ENCODE peak calls at places on chromosomes 16 and 17, in eight cellular contexts. H, O, C, M, U, D, W and G are unnamed samples. For H3K4me1, the result is how much of the 10 kb centered on the place peaks cover.

GRCh38 chr17:80906364-80907259 is 85.0 kb upstream of the CHMP6 start:
- DNase-seq in H (no peak), O (no peak), C (no peak), M (no peak), U (no peak), D (no peak), W (no peak), G (no peak)

GRCh38 chr17:31541559-31541958 is 150.1 kb downstream of the RAB11FIP4 start:
- DNase-seq in H (no peak), O (no peak), C (peak), M (no peak), U (no peak), D (no peak), W (no peak), G (no peak)

GRCh38 chr17:29143894-29144293 is 36.3 kb downstream of the MYO18A start:
- DNase-seq in H (no peak), O (no peak), C (no peak), M (no peak), U (peak), D (no peak), W (peak), G (no peak)

GRCh38 chr17:48878920-48879898 is 13.4 kb upstream of the ATP5MC1 start:
- DNase-seq in H (no peak), O (peak), C (no peak), M (peak), U (peak), D (peak), W (no peak), G (no peak)

GRCh38 chr16:26078971-26079370 is 387.2 kb downstream of the HS3ST4 start:
- DNase-seq in H (no peak), O (no peak), C (no peak), M (no peak), U (no peak), D (no peak), W (no peak), G (no peak)

GRCh38 chr16:28504707-28505404 is 1.8 kb downstream of the IL27 start:
- DNase-seq in H (peak), O (no peak), C (no peak), M (no peak), U (no peak), D (no peak), W (no peak), G (no peak)

GRCh38 chr17:44004761-44005526 is 522 bp downstream of the NAGS start:
- DNase-seq in H (no peak), O (peak), C (no peak), M (no peak), U (no peak), D (no peak), W (peak), G (peak)

GRCh38 chr17:43360739-43361498 is 37.9 kb upstream of the ARL4D start:
- DNase-seq in H (peak), O (peak), C (peak), M (peak), U (peak), D (peak), W (no peak), G (peak)

GRCh38 chr17:69030145-69030544 is 30.6 kb downstream of the ABCA9 start:
- DNase-seq in H (no peak), O (no peak), C (no peak), M (peak), U (peak), D (no peak), W (no peak), G (no peak)

GRCh38 chr17:83192161-83192788 is 112.9 kb downstream of the METRNL start:
- DNase-seq in H (peak), O (peak), C (no peak), M (no peak), U (peak), D (no peak), W (peak), G (peak)

GRCh38 chr16:49977427-49977826 is 47.6 kb upstream of the CNEP1R1 start:
- DNase-seq in H (no peak), O (no peak), C (no peak), M (no peak), U (no peak), D (no peak), W (no peak), G (no peak)

GRCh38 chr16:27740496-27741201 is 190.7 kb downstream of the KATNIP start:
- DNase-seq in H (no peak), O (no peak), C (no peak), M (no peak), U (no peak), D (no peak), W (no peak), G (no peak)

DNA sequence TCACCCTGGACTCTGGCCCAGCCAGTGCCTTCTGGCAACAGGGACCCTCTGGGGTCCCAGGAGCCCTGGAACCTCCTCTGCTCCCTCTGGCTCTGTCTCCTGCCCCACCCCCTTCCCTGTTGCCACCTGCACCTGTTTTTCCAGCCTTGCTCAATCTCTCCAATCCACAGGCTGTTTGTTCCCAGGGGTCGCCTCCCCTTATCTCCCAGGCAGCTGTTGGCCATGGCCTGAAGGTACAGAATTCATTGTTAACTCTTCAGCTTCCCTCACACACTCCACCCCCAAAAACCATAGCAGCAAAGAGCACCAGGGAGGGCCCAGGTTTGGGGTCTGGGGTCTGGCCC is 39.3 kb upstream of the TOB1 start:
- DNase-seq in H (no peak), O (no peak), C (no peak), M (no peak), U (no peak), D (no peak), W (no peak), G (no peak)
- H3K4me1 ChIP-seq in H (under half), O (under half), C (under half), M (under half), U (under half), D (under half), W (under half), G (under half)

DNA sequence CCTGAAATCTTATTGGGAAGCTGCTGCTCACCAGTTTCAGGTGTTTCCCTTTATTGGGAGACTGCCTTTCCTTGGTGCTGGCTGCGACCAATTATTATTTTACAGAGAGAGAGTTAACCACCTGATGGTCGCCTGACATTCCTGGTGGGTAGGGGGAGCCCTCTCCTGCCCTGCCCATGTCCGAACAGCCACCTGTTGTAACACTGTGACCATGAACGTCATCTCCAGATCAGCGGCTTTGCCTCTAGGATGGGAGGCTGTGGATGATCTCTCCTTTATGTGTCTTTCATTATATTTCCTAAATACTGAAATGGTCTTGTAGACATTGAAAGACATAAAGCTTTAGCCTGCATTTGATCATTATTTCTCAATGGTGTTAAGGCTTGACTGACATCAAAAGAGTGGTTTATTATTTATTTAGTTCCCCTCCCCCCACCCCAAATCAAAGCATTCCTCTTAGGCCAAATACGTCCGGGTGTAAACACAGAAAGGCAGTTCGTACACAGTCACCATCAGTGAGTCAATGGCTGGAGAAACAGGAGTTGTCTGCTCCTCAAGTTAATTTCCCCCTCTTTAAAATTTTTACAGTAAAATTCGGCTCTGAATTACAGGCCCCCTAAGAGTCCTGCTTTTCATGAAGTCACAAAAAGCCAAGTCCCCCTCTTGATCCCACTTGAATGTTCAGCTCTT is 57.8 kb upstream of the CACNG5 start:
- DNase-seq in H (no peak), O (no peak), C (no peak), M (no peak), U (peak), D (no peak), W (no peak), G (no peak)
- H3K27ac ChIP-seq in H (no peak), O (no peak), C (no peak), M (no peak), U (no peak), D (no peak), W (no peak), G (no peak)

DNA sequence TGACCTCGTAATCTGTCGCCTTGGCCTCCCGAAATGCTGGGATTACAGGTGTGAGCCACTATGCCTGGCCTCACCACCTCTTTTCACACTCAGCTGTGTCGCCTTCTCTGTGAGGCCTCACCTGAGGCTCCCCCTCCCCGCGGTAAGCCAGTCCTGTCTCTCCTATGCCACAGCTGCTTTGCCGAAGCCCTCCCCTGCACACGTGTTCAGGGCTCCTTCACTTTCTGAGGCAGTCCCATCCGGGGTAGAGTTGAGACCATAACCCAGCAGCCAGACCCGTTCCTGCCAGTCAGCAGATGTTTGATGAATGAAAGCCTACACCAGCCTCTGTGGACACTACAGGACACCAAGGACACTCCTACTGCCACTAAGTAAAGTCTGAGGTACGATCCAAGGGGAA is 10.6 kb downstream of the USP7 start:
- DNase-seq in H (no peak), O (no peak), C (no peak), M (no peak), U (no peak), D (no peak), W (no peak), G (no peak)
- H3K4me1 ChIP-seq in H (under half), O (under half), C (under half), M (under half), U (under half), D (under half), W (half or more), G (under half)

DNA sequence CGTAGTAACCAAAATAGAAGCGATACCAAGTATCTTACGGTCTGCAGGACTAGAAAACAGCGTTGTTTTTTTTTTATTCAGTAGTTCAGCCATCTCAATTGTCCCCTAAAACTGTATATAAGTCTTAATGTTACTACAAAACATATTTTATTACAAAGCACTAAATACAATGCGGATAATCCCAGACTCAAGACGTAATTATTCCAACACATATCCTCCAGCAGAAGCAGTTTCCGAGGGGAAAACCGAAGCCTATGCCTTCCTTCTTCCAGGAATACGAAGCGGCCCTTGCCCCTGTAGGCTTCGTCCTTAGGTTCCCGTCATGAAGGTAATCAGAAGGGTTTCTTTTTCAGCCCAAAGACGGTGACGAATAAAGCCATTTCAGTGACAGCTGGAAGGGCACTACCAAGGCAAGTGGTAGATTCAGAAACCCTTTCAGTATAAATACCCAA is 2.3 kb downstream of the TMEM107 start:
- DNase-seq in H (no peak), O (no peak), C (no peak), M (no peak), U (no peak), D (no peak), W (no peak), G (no peak)
- H3K27ac ChIP-seq in H (peak), O (peak), C (peak), M (peak), U (peak), D (peak), W (peak), G (peak)

GRCh38 chr17:58516644-58517377 is 2.4 kb upstream of the MTMR4 start:
- DNase-seq in H (no peak), O (no peak), C (no peak), M (no peak), U (no peak), D (no peak), W (no peak), G (no peak)
- H3K4me1 ChIP-seq in H (under half), O (under half), C (under half), M (under half), U (under half), D (under half), W (under half), G (under half)